ENCODE peak calls at places on chromosomes 4 and X, in six cellular contexts. E is fibroblast of mammary gland, R is astrocyte of the cerebellum, S is HFF-Myc, G is fibroblast of lung, Q is mucosa of descending colon. X is an unnamed sample.

GRCh38 chrX:135890087-135890585 is 3.1 kb downstream of the CT45A10 start:
- DNase-seq in R (no peak), E (no peak), Q (no peak), G (no peak), S (no peak), X (no peak)

GRCh38 chrX:2705461-2705860 is 14.4 kb downstream of the CD99 start:
- DNase-seq in R (no peak), E (no peak), S (no peak), Q (no peak), G (no peak), X (no peak)

GRCh38 chr4:3419836-3420605 is 21.7 kb upstream of the HGFAC start:
- DNase-seq in E (no peak), G (no peak), S (no peak), Q (no peak), R (no peak), X (no peak)

GRCh38 chr4:185513489-185514181 is 21.7 kb downstream of the PDLIM3 start:
- DNase-seq in R (no peak), S (no peak), E (peak), Q (no peak), G (peak), X (peak)

GRCh38 chrX:100263650-100264049 is 146.4 kb downstream of the PCDH19 start:
- DNase-seq in Q (no peak), S (no peak), E (peak), R (no peak), G (no peak), X (no peak)

GRCh38 chrX:101659601-101660063 is at the start of gene ARMCX2:
- DNase-seq in R (peak), Q (no peak), S (no peak), E (peak), G (peak), X (peak)

GRCh38 chr4:76206222-76206942 is 7.2 kb downstream of the SCARB2 start:
- DNase-seq in S (no peak), E (peak), G (peak), R (no peak), Q (no peak), X (peak)

GRCh38 chr4:109801895-109802319 is at the start of gene CFI:
- DNase-seq in E (peak), G (peak), S (peak), R (peak), Q (no peak), X (peak)

GRCh38 chrX:40085714-40086113 is 12.0 kb downstream of the BCOR start:
- DNase-seq in G (no peak), E (no peak), S (no peak), R (no peak), Q (peak), X (no peak)

GRCh38 chrX:312621-313331 is 5.8 kb downstream of the GTPBP6 start:
- DNase-seq in R (no peak), E (no peak), Q (peak), S (no peak), G (no peak), X (no peak)

GRCh38 chrX:33183366-33183765 is 28.0 kb downstream of the DMD start:
- DNase-seq in Q (no peak), S (no peak), R (peak), G (peak), E (peak), X (peak)

GRCh38 chr4:161554372-161554990 is 609.3 kb downstream of the FSTL5 start:
- DNase-seq in E (peak), R (peak), Q (no peak), G (peak), S (no peak), X (peak)

GRCh38 chr4:151717271-151717670 is 43.5 kb downstream of the GATB start:
- DNase-seq in E (no peak), R (no peak), Q (no peak), S (no peak), G (no peak), X (no peak)

GRCh38 chrX:15943393-15943792 is 88.8 kb upstream of the AP1S2 start:
- DNase-seq in S (no peak), G (no peak), E (no peak), Q (no peak), R (no peak), X (no peak)

GRCh38 chr4:9898596-9899345 is 117.3 kb downstream of the DRD5 start:
- DNase-seq in R (no peak), E (peak), G (peak), Q (no peak), S (no peak), X (peak)

GRCh38 chr4:56255820-56256219 is 131.5 kb downstream of the AASDH start:
- DNase-seq in S (no peak), G (peak), Q (no peak), R (no peak), E (peak), X (peak)

GRCh38 chr4:55444822-55445221 is 49.1 kb downstream of the TMEM165 start:
- DNase-seq in S (no peak), E (peak), G (peak), Q (no peak), R (no peak), X (peak)

GRCh38 chr4:74661427-74662171 is 132.7 kb downstream of the BTC start:
- DNase-seq in E (peak), S (no peak), Q (no peak), G (peak), R (no peak), X (peak)

GRCh38 chr4:55947254-55947882 is 1.4 kb upstream of the CEP135 start:
- DNase-seq in E (no peak), S (no peak), R (peak), G (peak), Q (no peak), X (peak)

GRCh38 chr4:13977755-13978154 is 350.2 kb upstream of the BOD1L1 start:
- DNase-seq in E (no peak), Q (no peak), R (no peak), S (no peak), G (no peak), X (no peak)

GRCh38 chrX:149365061-149365460 is 140.0 kb downstream of the IDS start:
- DNase-seq in G (no peak), S (no peak), E (no peak), Q (no peak), R (peak), X (peak)

GRCh38 chr4:108035691-108036090 is 46.0 kb downstream of the HADH start:
- DNase-seq in Q (no peak), R (no peak), E (no peak), G (no peak), S (no peak), X (no peak)

GRCh38 chrX:65517923-65518322 is 16.7 kb downstream of the LAS1L start:
- DNase-seq in S (no peak), R (no peak), Q (no peak), E (no peak), G (no peak), X (no peak)

GRCh38 chrX:2226182-2226581 is 274.6 kb downstream of the DHRSX start:
- DNase-seq in R (no peak), G (no peak), Q (no peak), E (no peak), S (no peak), X (no peak)

GRCh38 chr4:46389301-46389761 is 597 bp downstream of the GABRA2 start:
- DNase-seq in S (no peak), G (peak), Q (peak), E (no peak), R (no peak), X (peak)

GRCh38 chrX:10524578-10524977 is 95.8 kb downstream of the MID1 start:
- DNase-seq in R (no peak), Q (no peak), G (no peak), S (no peak), E (peak), X (no peak)

GRCh38 chrX:41031256-41031967 is 53.8 kb upstream of the USP9X start:
- DNase-seq in R (no peak), Q (no peak), G (no peak), S (no peak), E (no peak), X (no peak)

GRCh38 chr4:154329939-154330338 is 161.7 kb downstream of the DCHS2 start:
- DNase-seq in E (peak), Q (no peak), R (no peak), G (peak), S (no peak), X (peak)

GRCh38 chr4:163331629-163332360 is 601 bp downstream of the NPY1R start:
- DNase-seq in Q (peak), G (peak), S (no peak), R (no peak), E (peak), X (peak)

GRCh38 chr4:959338-960139 is 13.8 kb downstream of the DGKQ start:
- DNase-seq in S (no peak), G (no peak), Q (peak), R (no peak), E (no peak), X (no peak)

GRCh38 chr4:1512738-1513660 is 106.8 kb upstream of the NKX1-1 start:
- DNase-seq in R (no peak), G (no peak), E (no peak), Q (peak), S (no peak), X (peak)

GRCh38 chr4:19615086-19615689 is 636.5 kb upstream of the SLIT2 start:
- DNase-seq in R (no peak), Q (no peak), E (no peak), G (no peak), S (no peak), X (no peak)

GRCh38 chr4:173146456-173146855 is 22.2 kb upstream of the GALNT7 start:
- DNase-seq in Q (no peak), R (no peak), E (peak), G (no peak), S (no peak), X (no peak)

GRCh38 chrX:27924261-27924660 is 57.0 kb downstream of the DCAF8L1 start:
- DNase-seq in R (no peak), G (no peak), S (no peak), E (no peak), Q (no peak), X (no peak)

GRCh38 chrX:45850197-45850774 is 649.6 kb upstream of the DIPK2B start:
- DNase-seq in R (no peak), G (peak), S (no peak), Q (no peak), E (no peak), X (peak)

DNA sequence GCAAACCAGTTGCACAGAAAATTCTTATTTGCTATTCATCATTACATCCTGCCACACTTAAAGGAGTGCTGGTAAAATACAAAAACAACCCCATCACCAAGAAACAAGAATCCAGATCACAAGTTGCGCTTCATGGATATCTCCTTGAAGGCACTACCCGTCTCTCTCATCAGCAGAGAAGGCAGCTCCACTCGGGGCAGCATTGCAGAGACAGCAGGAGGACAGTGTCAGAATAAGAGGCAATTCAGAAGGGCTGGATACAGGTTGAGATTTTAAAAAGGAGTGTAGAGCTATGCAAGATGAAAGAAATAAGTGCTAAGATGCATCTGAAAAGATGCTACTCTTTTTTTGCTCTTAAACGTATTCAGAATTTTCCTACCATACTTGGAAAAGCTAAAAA is 71.4 kb downstream of the LDB2 start:
- DNase-seq in S (no peak), G (no peak), E (no peak), R (no peak), Q (no peak), X (no peak)
- H3K4me3 ChIP-seq in S (no peak), G (no peak), E (no peak), R (no peak), Q (no peak), X (no peak)

DNA sequence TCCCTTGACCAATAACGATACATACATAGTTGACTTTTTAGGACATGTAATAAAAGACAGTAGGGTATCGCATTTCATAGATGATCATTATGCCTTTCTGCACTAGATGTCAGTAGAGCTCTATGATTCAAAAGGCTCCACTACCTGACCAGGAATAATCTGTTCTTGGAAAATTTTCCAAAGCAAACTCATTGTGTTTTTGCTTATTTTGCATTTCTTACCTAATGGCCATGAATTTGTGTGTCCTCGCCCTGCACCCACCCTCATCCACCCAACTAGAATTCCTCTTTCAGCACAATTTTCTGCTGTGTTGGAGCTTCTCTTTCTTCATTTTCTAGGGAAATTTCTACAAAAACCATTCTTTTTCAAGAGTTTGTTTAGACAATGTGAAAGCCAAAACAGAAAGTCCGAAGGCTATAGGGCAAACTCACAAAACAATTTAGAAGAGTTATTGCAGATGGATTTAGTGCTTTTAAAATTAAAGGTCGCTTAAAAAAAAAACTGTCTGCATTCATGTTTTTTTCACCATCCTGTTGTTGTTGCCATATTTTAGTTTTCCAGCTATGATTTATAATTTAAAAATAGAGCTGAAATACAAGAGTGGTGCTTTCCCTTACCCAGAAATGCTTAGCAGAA is 183.6 kb downstream of the SPATA18 start:
- DNase-seq in S (peak), Q (no peak), R (peak), E (peak), G (peak), X (peak)
- TF ChIP-seq CTCF in S (peak), Q (no peak), R (peak), E (peak), G (peak), X (peak)

GRCh38 chr4:156781852-156782251 is 189.7 kb downstream of the PDGFC start:
- DNase-seq in R (no peak), E (peak), S (no peak), G (peak), Q (no peak), X (peak)
- H3K4me3 ChIP-seq in R (no peak), E (no peak), S (no peak), G (no peak), Q (no peak), X (no peak)

GRCh38 chrX:143853488-143853887 is 30.4 kb upstream of the UBE2NL start:
- DNase-seq in Q (no peak), G (no peak), E (peak), R (no peak), S (no peak), X (peak)

DNA sequence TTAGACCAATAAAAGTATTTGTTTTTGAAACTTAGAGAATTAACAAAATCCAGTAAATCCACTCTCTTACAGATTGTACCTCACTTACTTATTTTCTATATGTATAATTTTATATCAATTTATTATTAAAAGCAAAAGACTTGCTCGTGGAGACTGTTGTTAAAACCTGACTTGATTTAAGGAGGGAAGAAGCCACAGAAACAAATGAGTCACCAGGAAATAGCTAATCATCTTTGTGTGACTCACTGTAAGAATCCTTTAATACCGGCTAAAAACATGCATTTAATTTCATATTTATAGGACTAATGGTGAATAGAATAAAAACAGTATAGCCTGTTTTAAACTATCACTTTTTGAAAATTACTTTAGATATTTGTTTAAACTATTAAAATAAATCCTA is 29.9 kb upstream of the UBE2NL start:
- DNase-seq in Q (no peak), S (no peak), E (peak), G (peak), R (peak), X (peak)
- TF ChIP-seq CTCF in Q (no peak), S (no peak), E (no peak), G (no peak), R (no peak), X (no peak)

DNA sequence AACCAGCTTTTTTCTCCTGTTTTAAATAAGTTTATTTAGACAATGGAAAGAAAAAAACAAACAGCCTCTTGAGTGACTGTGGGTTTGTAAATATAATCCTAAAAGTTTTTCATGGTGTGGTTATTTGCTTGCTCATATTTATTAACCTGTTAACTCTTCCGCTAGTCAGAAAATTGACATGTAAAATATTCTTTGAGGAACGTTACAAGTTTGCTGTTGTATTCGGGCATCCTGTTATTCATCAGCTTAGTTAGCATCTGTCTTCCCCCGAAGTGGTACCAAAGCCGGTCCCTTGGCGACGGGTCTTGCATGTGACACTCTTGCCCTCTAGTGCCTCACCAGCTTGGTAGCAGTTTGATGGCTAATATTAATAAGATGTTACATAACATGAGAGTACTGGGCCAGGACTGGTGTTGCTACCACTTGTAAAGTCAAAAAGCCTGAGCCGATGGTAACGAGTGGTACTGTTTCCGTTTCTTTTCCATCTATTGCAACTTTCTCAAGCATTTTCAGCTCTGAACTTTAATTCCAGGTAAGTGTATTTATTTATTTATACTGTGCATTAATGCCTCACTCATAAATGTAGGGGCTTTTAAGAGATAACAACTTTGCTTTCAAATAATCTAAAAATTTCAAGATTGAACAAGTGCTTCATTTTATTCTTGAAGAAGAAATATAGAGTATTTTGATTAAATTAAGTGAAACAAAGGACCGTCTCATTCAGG is at the start of gene NDST3:
- DNase-seq in G (peak), S (peak), E (peak), R (peak), Q (peak), X (peak)
- H3K4me3 ChIP-seq in G (peak), S (peak), E (peak), R (peak), Q (no peak), X (peak)

GRCh38 chrX:152343306-152343705 is 107.8 kb downstream of the GABRA3 start:
- DNase-seq in E (peak), R (no peak), S (no peak), G (no peak), Q (no peak), X (no peak)
- TF ChIP-seq CTCF in E (no peak), R (peak), S (no peak), G (no peak), Q (no peak), X (no peak)

DNA sequence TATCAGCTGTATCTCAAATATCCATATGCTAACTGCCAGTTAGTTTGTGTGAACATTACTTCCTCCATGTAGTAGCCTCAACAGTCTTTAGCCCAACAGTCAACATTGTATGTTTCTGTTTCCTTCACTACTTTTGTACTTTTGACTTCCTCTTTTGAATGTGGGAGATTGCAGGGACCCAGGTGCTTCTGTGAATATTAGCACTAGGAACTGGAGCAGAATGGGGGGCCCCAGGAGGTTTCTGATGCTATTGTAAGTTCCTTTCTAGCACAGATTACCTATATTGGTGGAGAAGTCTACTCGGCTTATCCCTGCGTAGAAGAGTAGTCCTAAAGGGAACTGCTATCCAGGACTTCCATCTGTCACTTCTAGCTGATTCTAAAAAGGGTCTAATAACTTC is 2.3 kb downstream of the PLAC8 start:
- DNase-seq in E (no peak), S (no peak), Q (no peak), G (no peak), R (no peak), X (no peak)
- H3K4me3 ChIP-seq in E (no peak), S (no peak), Q (peak), G (no peak), R (no peak), X (no peak)

GRCh38 chr4:168390041-168390440 is 71.5 kb upstream of the DDX60 start:
- DNase-seq in E (no peak), Q (no peak), G (no peak), S (no peak), R (no peak), X (no peak)

GRCh38 chr4:168385142-168385490 is 66.6 kb upstream of the DDX60 start:
- DNase-seq in G (no peak), S (no peak), R (no peak), Q (no peak), E (no peak), X (no peak)

GRCh38 chr4:168387091-168387490 is 68.5 kb upstream of the DDX60 start:
- DNase-seq in R (no peak), Q (no peak), G (no peak), S (no peak), E (no peak), X (no peak)

GRCh38 chr4:168386002-168386401 is 67.5 kb upstream of the DDX60 start:
- DNase-seq in S (no peak), R (no peak), G (no peak), Q (no peak), E (no peak), X (no peak)

GRCh38 chr4:168388890-168389289 is 70.3 kb upstream of the DDX60 start:
- DNase-seq in E (peak), Q (no peak), S (no peak), R (no peak), G (peak), X (peak)
- TF ChIP-seq CTCF in E (no peak), Q (no peak), S (no peak), R (no peak), G (no peak), X (no peak)

DNA sequence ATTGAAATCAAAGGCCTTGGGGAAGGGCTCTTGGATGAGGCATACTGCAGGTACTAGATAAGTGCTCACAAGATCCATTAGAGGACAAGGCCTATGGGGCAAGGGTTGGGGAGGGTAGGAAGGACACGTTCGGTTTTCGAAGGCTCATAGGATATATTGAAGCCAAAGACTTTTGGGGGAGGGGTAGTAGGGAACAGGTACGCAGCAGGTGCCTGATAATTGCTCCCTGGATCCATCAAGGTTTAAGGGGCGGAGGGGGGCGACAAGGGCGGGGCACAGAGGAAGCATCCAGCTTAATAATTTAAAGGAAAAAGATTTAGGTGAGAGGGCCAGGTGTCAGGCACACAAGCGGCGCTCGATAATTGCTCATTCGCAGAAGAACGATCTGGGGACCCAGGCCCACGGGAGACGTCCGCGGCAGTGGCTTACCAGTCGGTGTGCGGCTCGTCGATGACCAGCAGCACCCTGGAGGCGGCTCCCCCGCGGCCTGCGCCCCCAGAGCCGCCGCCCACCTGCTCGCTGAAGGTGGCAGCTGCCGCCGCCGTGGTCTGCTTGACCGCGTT is 653 bp downstream of the SYN1 start:
- DNase-seq in S (no peak), E (no peak), G (no peak), Q (no peak), R (no peak), X (no peak)
- H3K4me3 ChIP-seq in S (no peak), E (no peak), G (no peak), Q (no peak), R (peak), X (no peak)